ENCODE peak calls at places on chromosomes 13 and 19, in five cellular contexts. A, C, R, N and K are unnamed samples.

GRCh38 chr19:36113895-36114762 is 546 bp downstream of the POLR2I start:
- DNase-seq in C (peak; percentile 30), R (no peak), A (peak; percentile 55), N (peak; percentile 67), K (no peak)

GRCh38 chr19:47742636-47743035 is 2.7 kb upstream of the NOP53 start:
- DNase-seq in N (no peak), A (no peak), C (no peak), R (no peak), K (no peak)

GRCh38 chr19:17555929-17556813 is 722 bp downstream of the COLGALT1 start:
- DNase-seq in C (peak; percentile 44), R (no peak), N (peak; percentile 71), A (peak; percentile 63), K (no peak)

GRCh38 chr19:35409191-35409590 is 38.3 kb downstream of the GPR42 start:
- DNase-seq in N (no peak), R (no peak), C (no peak), A (no peak), K (no peak)

GRCh38 chr13:93244141-93244917 is 17.7 kb downstream of the GPC6 start:
- DNase-seq in C (peak; percentile 67), A (no peak), R (no peak), N (no peak), K (no peak)

GRCh38 chr13:39462456-39462855 is 140.5 kb downstream of the LHFPL6 start:
- DNase-seq in R (no peak), N (no peak), A (no peak), C (no peak), K (no peak)

GRCh38 chr19:47719047-47719885 is 6.0 kb downstream of the EHD2 start:
- DNase-seq in A (no peak), C (peak; percentile 99), R (no peak), N (peak; percentile 91), K (peak; percentile 44)

GRCh38 chr13:71820699-71821098 is 46.3 kb downstream of the DACH1 start:
- DNase-seq in C (no peak), A (no peak), R (no peak), N (no peak), K (no peak)

GRCh38 chr19:1125601-1126533 is 22.1 kb downstream of the GPX4 start:
- DNase-seq in R (no peak), C (peak; percentile 41), A (no peak), N (no peak), K (no peak)

GRCh38 chr19:33273881-33274662 is 28.3 kb downstream of the CEBPA start:
- DNase-seq in A (no peak), N (peak; percentile 80), R (no peak), C (peak; percentile 84), K (peak; percentile 56)

DNA sequence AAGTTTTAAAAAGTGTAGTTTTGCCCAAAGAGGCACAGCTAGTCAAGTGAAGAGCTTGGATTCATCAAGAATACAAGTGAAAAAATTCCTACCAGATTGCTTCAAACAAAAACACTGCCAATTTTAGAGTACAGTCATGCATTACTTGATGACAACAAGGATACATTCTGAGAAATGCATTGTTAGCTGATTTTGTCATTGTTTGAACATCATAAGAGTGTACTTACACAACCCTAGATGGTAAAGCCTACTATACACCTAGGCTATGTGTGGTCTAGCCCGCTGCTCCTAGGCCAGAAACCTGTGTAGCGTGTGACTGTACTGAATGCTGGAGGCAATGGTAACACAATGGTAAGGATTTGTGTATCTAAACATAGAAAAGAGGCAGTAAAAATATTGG is 41.1 kb downstream of the TMTC4 start:
- DNase-seq in R (no peak), A (no peak), C (peak; percentile 96), N (peak; percentile 56), K (peak; percentile 6)
- TF ChIP-seq MAFK in R (no peak), A (no peak), C (peak; percentile 67), N (peak; percentile 40), K (no peak)

GRCh38 chr19:50238043-50238442 is 34.6 kb downstream of the MYH14 start:
- DNase-seq in R (no peak), N (no peak), C (no peak), A (no peak), K (no peak)

GRCh38 chr19:50244695-50245094 is 41.3 kb downstream of the MYH14 start:
- DNase-seq in C (no peak), R (no peak), A (no peak), N (no peak), K (no peak)

GRCh38 chr19:50239916-50240585 is 36.6 kb downstream of the MYH14 start:
- DNase-seq in R (no peak), A (no peak), N (no peak), C (no peak), K (no peak)

GRCh38 chr19:50248413-50248812 is 45.0 kb downstream of the MYH14 start:
- DNase-seq in A (no peak), R (no peak), N (no peak), C (no peak), K (no peak)

DNA sequence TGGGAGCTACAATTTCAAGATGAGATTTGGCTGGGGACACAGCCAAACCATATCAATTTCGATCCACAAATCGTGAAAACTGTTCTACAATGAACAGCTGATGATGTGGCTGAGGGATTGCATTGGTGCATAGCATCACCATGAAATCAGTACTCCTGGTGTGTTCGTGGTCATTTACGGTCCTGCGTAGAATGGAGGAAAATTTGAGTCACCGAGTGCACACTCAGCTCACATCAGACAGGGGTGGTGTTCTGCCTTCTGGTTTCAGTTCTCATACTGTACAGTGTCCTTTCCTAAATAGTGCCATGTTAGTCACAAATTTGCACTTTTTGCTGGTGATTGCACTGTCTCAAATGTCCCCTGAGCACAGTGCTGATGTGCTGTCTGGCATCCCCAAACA is 39.2 kb downstream of the MYH14 start:
- DNase-seq in N (no peak), R (no peak), A (no peak), C (no peak), K (no peak)
- TF ChIP-seq MAFK in N (no peak), R (no peak), A (no peak), C (no peak), K (no peak)

DNA sequence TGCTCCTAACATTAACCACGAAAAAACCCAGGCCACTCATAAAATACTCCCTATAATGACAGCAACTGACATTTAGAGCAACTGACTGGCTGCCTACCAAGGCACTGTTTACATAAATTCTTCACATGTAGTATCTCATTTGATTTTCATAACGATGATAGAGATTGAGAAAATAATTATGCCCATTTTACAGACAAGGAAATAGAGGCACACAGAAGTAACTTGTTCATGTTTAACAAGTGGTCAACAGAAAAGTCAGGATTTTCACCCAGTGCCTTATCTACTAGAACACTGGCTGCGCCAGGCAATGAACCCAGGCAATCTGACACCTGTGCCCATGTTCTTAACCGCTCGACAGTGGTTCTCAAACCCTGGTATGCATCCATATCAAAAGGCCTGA is 6.3 kb downstream of the ZNF45 start:
- DNase-seq in R (no peak), C (no peak), N (no peak), A (no peak), K (no peak)
- TF ChIP-seq MAFK in R (no peak), C (no peak), N (no peak), A (no peak), K (no peak)

DNA sequence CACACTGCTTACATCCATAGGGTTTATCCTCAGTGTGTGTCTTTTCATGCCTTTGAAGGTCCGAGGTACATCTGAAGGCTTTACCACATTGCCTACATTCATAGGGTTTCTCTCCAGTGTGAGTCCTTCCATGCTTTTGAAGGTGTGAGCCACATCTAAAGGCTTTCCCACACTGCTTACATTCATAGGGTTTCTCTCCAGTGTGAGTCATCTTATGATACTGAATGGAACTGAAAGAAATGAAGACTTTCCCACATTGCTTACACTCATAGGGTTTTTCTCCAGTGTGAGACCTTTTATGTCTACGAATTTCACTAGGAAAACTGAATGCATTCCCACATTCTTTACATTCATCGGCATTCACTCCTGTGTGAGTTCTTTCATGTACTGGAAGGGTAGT is 7.1 kb downstream of the ZNF20 start:
- DNase-seq in R (no peak), A (no peak), C (no peak), N (no peak), K (no peak)
- TF ChIP-seq MAFK in R (no peak), A (no peak), C (no peak), N (no peak), K (no peak)

GRCh38 chr19:55208880-55209429 is 346 bp downstream of the PTPRH start:
- DNase-seq in R (no peak), N (peak; percentile 60), C (no peak), A (no peak), K (no peak)

GRCh38 chr19:55206664-55207500 is 2.4 kb downstream of the PTPRH start:
- DNase-seq in C (peak; percentile 86), A (peak; percentile 97), R (no peak), N (peak; percentile 93), K (peak; percentile 93)

GRCh38 chr19:55209430-55210119 is at the start of gene PTPRH:
- DNase-seq in C (no peak), N (peak; percentile 73), R (no peak), A (no peak), K (no peak)

GRCh38 chr19:55212447-55212846 is 3.1 kb upstream of the PTPRH start:
- DNase-seq in N (peak; percentile 81), A (peak; percentile 65), C (no peak), R (no peak), K (peak; percentile 64)

GRCh38 chr19:55210120-55210493 is 806 bp upstream of the PTPRH start:
- DNase-seq in C (peak; percentile 98), A (no peak), N (peak; percentile 96), R (no peak), K (peak; percentile 91)
- TF ChIP-seq MAFK in C (no peak), A (no peak), N (peak; percentile 3), R (no peak), K (no peak)

DNA sequence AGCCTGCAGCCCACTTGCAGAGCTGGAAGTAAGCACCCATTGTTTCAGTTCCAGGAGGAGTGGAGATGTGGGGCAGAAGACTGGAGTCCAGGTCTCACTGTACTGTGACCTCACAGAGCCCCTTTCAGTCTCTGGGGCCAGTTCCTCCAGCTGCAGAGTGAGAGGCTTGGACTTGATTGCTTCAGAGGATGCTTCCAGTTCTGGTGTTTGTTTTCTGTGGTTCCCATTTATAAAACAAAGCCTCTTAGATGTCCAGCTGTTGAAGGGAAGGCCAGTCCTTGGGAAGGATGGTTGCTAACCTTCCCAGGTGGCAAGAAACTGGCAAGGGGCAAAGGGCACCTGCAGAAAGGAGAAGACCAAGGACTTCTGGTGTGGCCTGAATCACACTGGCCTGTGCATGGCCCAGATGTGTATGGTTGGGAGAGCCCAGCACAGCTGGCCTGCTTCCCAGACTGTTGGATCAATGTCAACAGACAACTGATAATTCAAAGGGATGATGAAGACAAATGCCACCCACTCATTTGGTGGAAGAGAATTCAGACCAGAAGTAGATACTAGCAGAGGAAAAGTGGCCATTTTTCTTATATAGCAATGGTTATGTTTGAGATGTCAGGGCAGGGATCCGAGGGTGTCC is 218.5 kb downstream of the ZNF536 start:
- DNase-seq in A (no peak), N (no peak), C (no peak), R (no peak), K (no peak)
- TF ChIP-seq MAFK in A (no peak), N (no peak), C (no peak), R (no peak), K (no peak)

GRCh38 chr19:11414544-11414943 is 4.6 kb downstream of the RGL3 start:
- DNase-seq in N (no peak), R (no peak), C (no peak), A (peak; percentile 4), K (no peak)
- TF ChIP-seq MAFK in N (no peak), R (no peak), C (no peak), A (no peak), K (no peak)